ENCODE peak calls at places on chromosomes 7 and 10, in ten cellular contexts. U is stimulated activated CD8-positive, alpha-beta memory T cell treated with anti-CD3 and anti-CD28 coated beads, Interleukin-4, amount 100 ng/mL, for 48 hours; A is activated CD8-positive, alpha-beta memory T cell treated with anti-CD3 and anti-CD28 coated beads, Interleukin-2, amount 50 U/mL, for 4 hours; E is right cardiac atrium; I is stimulated activated naive CD8-positive, alpha-beta T cell treated with anti-CD3 and anti-CD28 coated beads, Interleukin-15, Interleukin-2, amounts not matched to agents 100 U/mL and 50 U/mL, for 24 hours; L is T-helper 2 cell treated with Interferon-gamma antibody and Interleukin-4, amounts not matched to agents 5 μg/mL and 100 μg/mL, for 36 hours; M is heart right ventricle; Y is caudate nucleus; P is ELR; X is CD8-positive, alpha-beta T cell. Z is an unnamed sample.

GRCh38 chr10:113142601-113143000 is 192.6 kb downstream of the TCF7L2 start:
- DNase-seq in M (no peak), P (no peak), Y (no peak), L (no peak), U (no peak), I (no peak), A (no peak), X (no peak), E (no peak), Z (no peak)

GRCh38 chr7:66181329-66181728 is 23.8 kb upstream of the TPST1 start:
- DNase-seq in I (no peak), A (no peak), P (no peak), M (no peak), X (no peak), Y (no peak), U (no peak), L (no peak), E (no peak), Z (no peak)

GRCh38 chr7:16849295-16850148 is 32.3 kb downstream of the AGR3 start:
- DNase-seq in Y (no peak), U (no peak), I (no peak), E (no peak), P (no peak), X (no peak), M (no peak), A (no peak), L (no peak), Z (no peak)

GRCh38 chr7:41130021-41130420 is 572.9 kb downstream of the INHBA start:
- DNase-seq in U (no peak), I (no peak), Y (no peak), P (no peak), A (no peak), E (no peak), L (no peak), M (no peak), X (no peak), Z (no peak)

GRCh38 chr7:127935847-127936376 is 95.3 kb downstream of the LRRC4 start:
- DNase-seq in E (no peak), I (no peak), X (no peak), Y (no peak), A (no peak), M (no peak), P (no peak), L (no peak), U (no peak), Z (no peak)

GRCh38 chr10:122263971-122264370 is 7.1 kb upstream of the BTBD16 start:
- DNase-seq in L (no peak), M (no peak), P (peak; percentile 77), E (no peak), U (no peak), Y (no peak), I (no peak), X (no peak), A (no peak), Z (no peak)

GRCh38 chr10:72218329-72218728 is 2.3 kb upstream of the ASCC1 start:
- DNase-seq in Y (no peak), P (no peak), U (no peak), A (no peak), X (no peak), M (no peak), L (peak; percentile 30), E (no peak), I (no peak), Z (no peak)

GRCh38 chr7:44959956-44960640 is 18.7 kb downstream of the MYO1G start:
- DNase-seq in X (no peak), A (no peak), U (peak; percentile 30), L (no peak), M (no peak), I (peak; percentile 12), P (no peak), Y (no peak), E (no peak), Z (no peak)

GRCh38 chr10:97048649-97049427 is 136.9 kb downstream of the SLIT1 start:
- DNase-seq in P (no peak), A (no peak), L (no peak), X (no peak), Y (no peak), U (no peak), I (no peak), M (no peak), E (no peak), Z (no peak)

GRCh38 chr10:124357583-124357930 is 61.2 kb downstream of the OAT start:
- DNase-seq in M (no peak), P (no peak), A (no peak), U (no peak), L (no peak), Y (no peak), X (no peak), E (no peak), I (no peak), Z (no peak)

GRCh38 chr10:103284170-103284569 is 7.2 kb downstream of the INA start:
- DNase-seq in P (peak; percentile 31), A (no peak), X (no peak), I (no peak), E (no peak), L (no peak), Y (no peak), M (no peak), U (no peak), Z (no peak)

GRCh38 chr10:128123853-128124252 is 2.4 kb downstream of the MKI67 start:
- DNase-seq in Y (no peak), P (no peak), X (no peak), A (no peak), U (no peak), E (no peak), M (no peak), I (no peak), L (no peak), Z (no peak)

GRCh38 chr7:15648461-15648961 is 38.0 kb downstream of the MEOX2 start:
- DNase-seq in E (no peak), Y (no peak), M (no peak), P (peak; percentile 8), A (no peak), X (no peak), I (no peak), L (no peak), U (no peak), Z (no peak)

GRCh38 chr10:21336476-21337170 is 188.9 kb downstream of the SKIDA1 start:
- DNase-seq in I (peak; percentile 5), X (no peak), E (peak; percentile 78), Y (no peak), L (no peak), P (peak; percentile 99), A (no peak), M (no peak), U (no peak), Z (no peak)

GRCh38 chr7:119572132-119572531 is 700.8 kb upstream of the KCND2 start:
- DNase-seq in E (peak; percentile 6), X (no peak), L (no peak), A (no peak), I (no peak), U (no peak), P (no peak), Y (no peak), M (peak; percentile 7), Z (no peak)

GRCh38 chr7:50552921-50553320 is 12.3 kb downstream of the DDC start:
- DNase-seq in L (no peak), Y (no peak), I (no peak), A (no peak), P (peak; percentile 13), U (no peak), X (no peak), M (no peak), E (no peak), Z (no peak)

GRCh38 chr10:132699411-132700167 is 86.4 kb downstream of the NKX6-2 start:
- DNase-seq in L (no peak), X (no peak), U (no peak), Y (no peak), A (no peak), I (no peak), E (no peak), M (peak; percentile 7), P (no peak), Z (no peak)

GRCh38 chr10:102493771-102494170 is 8.7 kb downstream of the ACTR1A start:
- DNase-seq in E (no peak), A (no peak), U (no peak), I (no peak), M (no peak), L (no peak), X (no peak), Y (no peak), P (no peak), Z (no peak)

GRCh38 chr10:48606530-48607355 is 1.9 kb upstream of the ARHGAP22 start:
- DNase-seq in X (no peak), Y (no peak), E (peak; percentile 33), I (no peak), L (no peak), M (no peak), A (no peak), U (no peak), P (peak; percentile 99), Z (no peak)

GRCh38 chr7:37344886-37345579 is 103.6 kb downstream of the ELMO1 start:
- DNase-seq in U (no peak), I (no peak), X (no peak), P (no peak), E (no peak), L (no peak), M (no peak), A (no peak), Y (no peak), Z (no peak)